ENCODE peak calls at places on chromosomes 11 and 22, in seven cellular contexts. H, I, G, X, M, Y and S are unnamed samples.

GRCh38 chr22:42443240-42444059 is 11.2 kb upstream of the NFAM1 start:
- DNase-seq in H (no peak), I (no peak), G (no peak), X (peak), M (no peak), Y (no peak), S (no peak)

GRCh38 chr11:3382613-3383275 is 3.8 kb upstream of the ZNF195 start:
- DNase-seq in H (no peak), I (no peak), G (no peak), X (no peak), M (no peak), Y (no peak), S (no peak)

GRCh38 chr11:559712-560304 is 730 bp downstream of the LMNTD2 start:
- DNase-seq in H (no peak), I (no peak), G (no peak), X (no peak), M (no peak), Y (no peak), S (no peak)

GRCh38 chr11:122655527-122656072 is at the start of gene UBASH3B:
- DNase-seq in H (peak), I (peak), G (no peak), X (peak), M (peak), Y (peak), S (peak)

GRCh38 chr11:36360318-36360717 is 64.2 kb downstream of the PRR5L start:
- DNase-seq in H (no peak), I (no peak), G (no peak), X (no peak), M (no peak), Y (no peak), S (no peak)

GRCh38 chr22:37742374-37743092 is 45.7 kb downstream of the TRIOBP start:
- DNase-seq in H (no peak), I (peak), G (no peak), X (peak), M (no peak), Y (no peak), S (peak)

GRCh38 chr11:12922418-12922817 is 86.7 kb upstream of the RASSF10 start:
- DNase-seq in H (no peak), I (peak), G (no peak), X (peak), M (no peak), Y (no peak), S (no peak)

GRCh38 chr11:35190804-35191348 is 51.9 kb downstream of the CD44 start:
- DNase-seq in H (peak), I (peak), G (no peak), X (no peak), M (no peak), Y (no peak), S (no peak)

GRCh38 chr11:44366741-44367140 is 56.8 kb upstream of the ALX4 start:
- DNase-seq in H (peak), I (no peak), G (no peak), X (no peak), M (no peak), Y (no peak), S (no peak)

GRCh38 chr22:39215430-39216142 is 29.2 kb downstream of the PDGFB start:
- DNase-seq in H (no peak), I (no peak), G (no peak), X (no peak), M (no peak), Y (peak), S (no peak)

GRCh38 chr11:35911616-35912165 is 32.2 kb upstream of the LDLRAD3 start:
- DNase-seq in H (no peak), I (peak), G (no peak), X (peak), M (no peak), Y (no peak), S (peak)

GRCh38 chr22:34414467-34415440 is 494.5 kb upstream of the LARGE1 start:
- DNase-seq in H (no peak), I (peak), G (peak), X (peak), M (peak), Y (peak), S (peak)

GRCh38 chr11:66317766-66318575 is 1.1 kb upstream of the CD248 start:
- DNase-seq in H (peak), I (peak), G (no peak), X (peak), M (peak), Y (no peak), S (no peak)

GRCh38 chr22:41478891-41479521 is 10.1 kb downstream of the ACO2 start:
- DNase-seq in H (no peak), I (peak), G (no peak), X (peak), M (peak), Y (no peak), S (no peak)

GRCh38 chr22:42360348-42360747 is 71.9 kb downstream of the NFAM1 start:
- DNase-seq in H (no peak), I (no peak), G (no peak), X (no peak), M (no peak), Y (no peak), S (no peak)